ENCODE peak calls at places on chromosomes 12 and 14, in four cellular contexts. N is fibroblast of the aortic adventitia, S is T follicular helper cell, Z is thoracic aorta. D is an unnamed sample.

GRCh38 chr12:26226629-26227375 is 31.4 kb downstream of the SSPN start:
- DNase-seq in N (no peak), S (no peak), Z (no peak), D (no peak)

GRCh38 chr12:51678086-51678724 is 87.2 kb downstream of the SCN8A start:
- DNase-seq in N (peak), S (peak), Z (no peak), D (no peak)

GRCh38 chr14:89393346-89393745 is 23.7 kb downstream of the FOXN3 start:
- DNase-seq in N (no peak), S (no peak), Z (no peak), D (no peak)

GRCh38 chr14:24353551-24354529 is 14.0 kb upstream of the RIPK3 start:
- DNase-seq in N (peak), S (no peak), Z (no peak), D (no peak)

GRCh38 chr12:14571779-14572178 is 4.1 kb upstream of the PLBD1 start:
- DNase-seq in N (no peak), S (no peak), Z (no peak), D (no peak)

GRCh38 chr12:120610560-120610959 is 29.4 kb upstream of the POP5 start:
- DNase-seq in N (no peak), S (no peak), Z (no peak), D (no peak)

GRCh38 chr12:1855241-1855640 is 34.9 kb downstream of the LRTM2 start:
- DNase-seq in N (peak), S (no peak), Z (no peak), D (no peak)

GRCh38 chr14:54330876-54331275 is 65.9 kb upstream of the CDKN3 start:
- DNase-seq in N (no peak), S (no peak), Z (no peak), D (no peak)

GRCh38 chr14:104685216-104685997 is 4.0 kb upstream of the INF2 start:
- DNase-seq in N (no peak), S (no peak), Z (no peak), D (no peak)